ENCODE peak calls at places on chromosomes 11 and 22, in four cellular contexts. E, N, U and Z are unnamed samples.

GRCh38 chr11:9150501-9150900 is 59.1 kb upstream of the SCUBE2 start:
- DNase-seq in E (no peak), N (no peak), U (no peak), Z (no peak)

GRCh38 chr11:108698844-108699642 is 34.2 kb downstream of the DDX10 start:
- DNase-seq in E (no peak), N (no peak), U (no peak), Z (no peak)

GRCh38 chr11:21774212-21774611 is 418.7 kb upstream of the ANO5 start:
- DNase-seq in E (no peak), N (no peak), U (no peak), Z (no peak)

GRCh38 chr22:27794244-27794643 is 7.3 kb downstream of the MN1 start:
- DNase-seq in E (no peak), N (no peak), U (no peak), Z (no peak)

GRCh38 chr11:71946144-71946571 is 17.3 kb downstream of the RNF121 start:
- DNase-seq in E (peak), N (peak), U (no peak), Z (no peak)

GRCh38 chr11:10350341-10350740 is 45.5 kb downstream of the ADM start:
- DNase-seq in E (no peak), N (peak), U (no peak), Z (peak)

GRCh38 chr22:36334081-36334831 is 53.5 kb downstream of the MYH9 start:
- DNase-seq in E (no peak), N (no peak), U (peak), Z (no peak)

GRCh38 chr11:103659138-103659734 is 377.2 kb upstream of the DDI1 start:
- DNase-seq in E (no peak), N (no peak), U (no peak), Z (no peak)

GRCh38 chr11:27012254-27012921 is 18.5 kb downstream of the FIBIN start:
- DNase-seq in E (no peak), N (no peak), U (no peak), Z (no peak)

GRCh38 chr11:86706341-86707131 is 34.1 kb upstream of the ME3 start:
- DNase-seq in E (no peak), N (peak), U (no peak), Z (no peak)

GRCh38 chr11:110716361-110716760 is 4.1 kb upstream of the ARHGAP20 start:
- DNase-seq in E (no peak), N (no peak), U (no peak), Z (no peak)

GRCh38 chr22:22397292-22397870 is 111.2 kb downstream of the ZNF280B start:
- DNase-seq in E (peak), N (peak), U (peak), Z (no peak)

GRCh38 chr11:128235958-128236357 is 351.4 kb downstream of the ETS1 start:
- DNase-seq in E (no peak), N (no peak), U (no peak), Z (no peak)

GRCh38 chr11:127070808-127071207 is 70.2 kb upstream of the KIRREL3 start:
- DNase-seq in E (no peak), N (no peak), U (no peak), Z (no peak)

GRCh38 chr22:42972592-42973535 is 42.1 kb downstream of the PACSIN2 start:
- DNase-seq in E (no peak), N (no peak), U (no peak), Z (no peak)

GRCh38 chr11:102836290-102836875 is 7.0 kb downstream of the MMP3 start:
- DNase-seq in E (no peak), N (no peak), U (no peak), Z (no peak)

GRCh38 chr11:120167659-120168058 is 29.7 kb upstream of the TRIM29 start:
- DNase-seq in E (no peak), N (no peak), U (no peak), Z (peak)

GRCh38 chr11:130599073-130599654 is 150.7 kb downstream of the ADAMTS15 start:
- DNase-seq in E (no peak), N (no peak), U (no peak), Z (no peak)

GRCh38 chr11:72037554-72038311 is 39.0 kb downstream of the IL18BP start:
- DNase-seq in E (no peak), N (no peak), U (no peak), Z (no peak)

GRCh38 chr22:29679316-29679715 is 40.5 kb upstream of the CABP7 start:
- DNase-seq in E (no peak), N (no peak), U (no peak), Z (no peak)

GRCh38 chr11:11243790-11244469 is 109.1 kb downstream of the CSNK2A3 start:
- DNase-seq in E (peak), N (no peak), U (peak), Z (no peak)

GRCh38 chr22:47189056-47189916 is 426.8 kb downstream of the TBC1D22A start:
- DNase-seq in E (no peak), N (no peak), U (no peak), Z (no peak)

GRCh38 chr22:21101877-21102638 is 56.3 kb downstream of the LRRC74B start:
- DNase-seq in E (no peak), N (no peak), U (peak), Z (no peak)

GRCh38 chr11:114207096-114207495 is 89.1 kb upstream of the NNMT start:
- DNase-seq in E (no peak), N (no peak), U (no peak), Z (no peak)

GRCh38 chr11:33891714-33892327 is at the start of gene LMO2:
- DNase-seq in E (no peak), N (no peak), U (peak), Z (no peak)
- TF ChIP-seq PHF8 in E (no peak), N (no peak), U (peak), Z (no peak)

DNA sequence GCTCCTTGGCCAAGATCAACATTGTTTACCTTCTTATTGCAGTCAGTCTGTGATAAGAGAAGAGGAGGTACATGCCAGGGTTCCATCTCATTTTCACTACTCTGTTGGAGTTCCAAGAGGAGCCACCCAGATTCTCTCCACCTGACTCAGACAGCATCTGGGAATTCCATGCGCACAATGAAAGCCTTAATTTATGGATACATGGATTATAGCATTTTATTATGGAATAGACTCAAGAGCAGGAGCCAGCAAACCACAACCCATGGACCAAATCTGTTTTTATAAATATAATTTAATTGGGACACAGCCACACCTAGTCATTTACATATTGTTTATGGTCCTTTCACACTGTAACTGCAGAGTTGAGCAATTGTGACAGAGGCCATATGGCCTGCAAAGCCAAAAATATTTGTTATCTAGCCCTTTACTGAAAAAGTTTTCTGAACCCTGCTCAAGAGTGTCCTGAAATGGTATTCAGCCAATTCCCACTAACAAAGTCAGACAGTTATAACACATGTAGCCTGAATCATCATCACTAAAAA is 104.7 kb upstream of the TEAD1 start:
- DNase-seq in E (no peak), N (no peak), U (no peak), Z (no peak)
- TF ChIP-seq PHF8 in E (no peak), N (no peak), U (no peak), Z (no peak)

GRCh38 chr11:59511675-59512074 is 336 bp downstream of the OR4D9 start:
- DNase-seq in E (no peak), N (no peak), U (no peak), Z (no peak)

DNA sequence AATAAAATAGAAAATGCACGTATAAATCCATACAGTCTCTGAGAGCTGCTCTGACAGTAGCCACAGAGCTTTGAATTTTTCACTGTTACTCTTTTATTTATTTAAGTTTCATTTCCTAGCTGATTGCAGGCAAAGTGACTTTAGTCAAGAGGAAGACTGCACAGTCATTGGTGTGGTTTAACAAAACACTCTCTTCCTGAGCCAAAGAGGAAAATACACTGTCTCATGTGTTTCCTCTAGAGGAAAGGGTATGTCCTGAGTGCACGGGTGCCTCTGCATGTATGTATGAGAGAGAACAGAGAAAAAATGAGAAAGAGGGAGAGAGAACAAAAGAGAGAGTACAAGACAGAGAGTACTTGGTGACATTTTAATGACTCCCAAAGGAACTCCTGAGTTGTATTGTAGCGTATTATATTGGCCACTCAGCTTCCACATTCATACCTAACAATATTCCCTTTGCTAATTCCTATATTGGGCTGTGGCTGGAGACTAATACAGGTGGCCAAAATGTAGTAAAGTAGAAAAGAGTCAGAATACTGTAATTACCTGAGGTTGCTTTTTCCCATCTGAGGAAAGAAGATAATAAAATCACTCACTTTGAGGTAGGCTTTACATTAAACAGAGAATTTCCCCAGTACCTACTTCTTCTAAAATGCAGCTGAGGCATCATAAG is at the start of gene OR4D9:
- DNase-seq in E (no peak), N (no peak), U (no peak), Z (no peak)
- TF ChIP-seq PHF8 in E (no peak), N (no peak), U (no peak), Z (no peak)

GRCh38 chr22:40635008-40635939 is 1.2 kb downstream of the MRTFA start:
- DNase-seq in E (no peak), N (no peak), U (no peak), Z (no peak)

GRCh38 chr22:40638261-40638660 is 1.7 kb upstream of the MRTFA start:
- DNase-seq in E (no peak), N (no peak), U (no peak), Z (no peak)

GRCh38 chr22:40636380-40637180 is at the start of gene MRTFA:
- DNase-seq in E (peak), N (peak), U (peak), Z (peak)

GRCh38 chr22:40635940-40636379 is 559 bp downstream of the MRTFA start:
- DNase-seq in E (no peak), N (no peak), U (no peak), Z (no peak)

DNA sequence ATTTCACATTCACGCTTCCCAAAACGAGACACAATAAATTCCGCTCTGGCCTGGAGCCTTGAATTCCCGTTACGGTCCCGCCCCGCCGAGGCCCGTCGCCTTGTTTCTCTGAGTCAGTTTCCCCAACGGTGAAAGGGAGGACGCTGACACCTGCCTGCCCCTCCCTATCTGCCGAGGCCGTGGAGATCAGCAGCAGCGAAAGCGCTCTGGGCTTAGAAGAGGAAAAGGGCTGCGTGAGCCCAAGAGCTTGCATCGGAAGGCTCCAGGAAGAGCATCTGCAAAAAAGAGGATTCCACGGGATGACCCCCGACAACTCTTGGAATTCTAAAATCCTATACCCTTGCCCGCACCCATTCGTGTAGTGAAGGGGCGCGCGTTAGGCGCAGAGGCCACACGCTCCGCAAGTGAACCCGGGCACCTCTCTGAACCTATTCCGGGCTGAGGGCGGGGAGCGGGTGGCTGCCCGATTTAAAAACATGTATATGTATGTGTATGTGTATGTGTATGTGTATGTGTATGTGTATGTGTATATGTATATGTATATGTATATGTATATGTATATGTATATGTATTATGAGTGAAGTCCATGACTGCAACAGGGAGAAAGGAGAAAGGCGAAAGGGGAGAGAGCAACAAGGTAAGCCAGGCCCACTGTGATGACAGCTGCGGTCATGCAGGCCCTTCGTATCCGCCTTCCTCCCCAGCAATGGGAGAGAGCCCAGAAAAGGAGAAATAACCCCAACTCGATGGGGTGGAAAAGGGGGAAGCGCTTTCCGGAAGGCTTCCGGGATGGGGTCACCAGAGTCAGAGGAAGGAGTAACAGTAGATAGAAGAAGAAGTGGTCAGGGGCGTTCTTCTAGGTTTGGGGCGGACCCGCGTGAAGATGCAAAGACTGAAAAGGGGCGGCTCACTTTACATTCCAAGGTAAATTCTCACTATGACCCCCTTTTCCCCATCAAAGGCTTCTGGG is 947 bp upstream of the MRTFA start:
- DNase-seq in E (no peak), N (no peak), U (peak), Z (no peak)
- TF ChIP-seq PHF8 in E (no peak), N (no peak), U (no peak), Z (peak)

DNA sequence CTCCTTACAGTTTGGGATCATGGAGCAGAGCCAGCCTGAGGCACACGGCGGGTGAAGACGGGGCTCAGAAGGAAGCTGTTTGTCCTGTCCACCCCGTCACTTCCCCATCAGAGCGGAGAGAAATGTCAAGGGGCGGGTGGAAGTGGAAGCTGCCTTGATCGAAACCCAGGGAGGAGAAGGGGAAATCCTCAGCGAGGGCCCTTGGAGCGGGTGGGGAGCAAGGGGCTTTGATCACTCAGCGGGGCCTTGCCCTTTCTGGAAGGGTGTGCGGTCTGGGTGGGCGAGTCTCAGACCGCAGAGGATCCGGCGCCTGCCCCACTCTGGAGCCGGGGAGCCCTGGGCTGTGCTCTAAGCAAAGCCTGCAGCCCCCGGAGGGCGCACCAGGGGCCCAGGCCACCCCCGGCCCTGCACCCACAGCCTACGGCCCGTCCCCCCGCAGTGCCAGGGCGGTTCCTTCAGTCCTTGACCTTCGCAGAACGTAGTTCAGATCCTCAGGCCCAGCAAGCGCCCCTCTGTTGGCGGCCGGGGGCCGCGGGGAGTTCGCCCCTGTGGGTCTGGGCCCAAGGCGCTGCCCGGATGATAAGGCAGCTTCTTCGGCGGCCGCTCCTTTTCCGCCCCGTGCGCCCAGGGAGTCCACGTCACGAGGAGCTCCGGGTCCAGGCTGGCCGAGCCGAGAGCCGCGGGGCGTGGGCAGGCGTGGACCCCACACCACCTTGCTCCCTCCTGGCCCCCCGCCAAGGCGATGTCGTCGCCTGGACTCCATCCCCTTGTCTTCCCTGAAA is 320.6 kb downstream of the NTM start:
- DNase-seq in E (no peak), N (no peak), U (no peak), Z (no peak)
- TF ChIP-seq PHF8 in E (no peak), N (no peak), U (no peak), Z (no peak)

DNA sequence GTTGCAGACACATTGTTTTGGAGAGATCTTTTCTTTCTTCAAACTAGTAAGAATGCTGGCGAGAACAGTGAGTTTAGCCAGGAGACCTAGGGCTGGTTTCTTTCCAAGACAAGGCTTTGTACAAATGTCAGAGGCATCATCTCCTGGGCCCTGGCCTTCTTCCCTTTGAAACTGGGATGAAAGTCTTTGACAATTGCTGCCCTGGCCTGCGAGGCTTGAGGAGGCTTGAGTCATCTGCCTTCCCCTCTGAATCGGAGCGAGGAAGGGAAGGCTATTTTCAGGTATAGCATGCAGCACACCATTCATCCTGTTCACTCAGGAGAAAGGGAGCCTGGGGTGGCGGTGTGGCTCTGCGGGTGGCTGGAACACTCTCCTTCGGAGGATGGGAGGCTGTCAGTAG is 21.5 kb upstream of the PARVG start:
- DNase-seq in E (no peak), N (no peak), U (no peak), Z (no peak)
- TF ChIP-seq PHF8 in E (no peak), N (no peak), U (no peak), Z (no peak)